ENCODE peak calls at places on chromosomes 11 and 22, in four cellular contexts. One of them, this sample, is unnamed.

GRCh38 chr11:17803751-17804334 is 69.3 kb downstream of the KCNC1 start:
- DNase-seq in astrocyte: no peak
- DNase-seq in effector memory CD4-positive, alpha-beta T cell: no peak
- DNase-seq in thoracic aorta: no peak
- DNase-seq in this sample: peak; percentile 22

GRCh38 chr22:29113329-29113728 is 40.5 kb downstream of the KREMEN1 start:
- DNase-seq in astrocyte: no peak
- DNase-seq in effector memory CD4-positive, alpha-beta T cell: no peak
- DNase-seq in thoracic aorta: no peak
- DNase-seq in this sample: no peak

GRCh38 chr11:126804363-126804762 is 196.2 kb downstream of the KIRREL3 start:
- DNase-seq in astrocyte: no peak
- DNase-seq in effector memory CD4-positive, alpha-beta T cell: no peak
- DNase-seq in thoracic aorta: no peak
- DNase-seq in this sample: no peak

GRCh38 chr11:34052608-34053160 is 1.2 kb downstream of the CAPRIN1 start:
- DNase-seq in astrocyte: no peak
- DNase-seq in effector memory CD4-positive, alpha-beta T cell: no peak
- DNase-seq in thoracic aorta: no peak
- DNase-seq in this sample: no peak

GRCh38 chr11:27055065-27055682 is 14.6 kb downstream of the BBOX1 start:
- DNase-seq in astrocyte: peak; percentile 91
- DNase-seq in effector memory CD4-positive, alpha-beta T cell: no peak
- DNase-seq in thoracic aorta: no peak
- DNase-seq in this sample: no peak

GRCh38 chr11:21988477-21988876 is 204.4 kb upstream of the ANO5 start:
- DNase-seq in astrocyte: no peak
- DNase-seq in effector memory CD4-positive, alpha-beta T cell: no peak
- DNase-seq in thoracic aorta: no peak
- DNase-seq in this sample: no peak

GRCh38 chr11:70776914-70777532 is 378.7 kb downstream of the CTTN start:
- DNase-seq in astrocyte: no peak
- DNase-seq in effector memory CD4-positive, alpha-beta T cell: no peak
- DNase-seq in thoracic aorta: no peak
- DNase-seq in this sample: no peak

GRCh38 chr11:17931595-17931994 is 81.3 kb downstream of the SERGEF start:
- DNase-seq in astrocyte: no peak
- DNase-seq in effector memory CD4-positive, alpha-beta T cell: no peak
- DNase-seq in thoracic aorta: no peak
- DNase-seq in this sample: no peak

GRCh38 chr11:62545437-62546243 is 966 bp downstream of the AHNAK start:
- DNase-seq in astrocyte: peak; percentile 89
- DNase-seq in effector memory CD4-positive, alpha-beta T cell: peak; percentile 66
- DNase-seq in thoracic aorta: peak; percentile 82
- DNase-seq in this sample: no peak

GRCh38 chr11:46916669-46917108 is 1.7 kb downstream of the LRP4 start:
- DNase-seq in astrocyte: peak; percentile 63
- DNase-seq in effector memory CD4-positive, alpha-beta T cell: no peak
- DNase-seq in thoracic aorta: no peak
- DNase-seq in this sample: no peak

GRCh38 chr22:32080904-32081303 is 37.8 kb downstream of the SLC5A1 start:
- DNase-seq in astrocyte: peak; percentile 27
- DNase-seq in effector memory CD4-positive, alpha-beta T cell: peak; percentile 1
- DNase-seq in thoracic aorta: no peak
- DNase-seq in this sample: no peak

GRCh38 chr22:47294571-47294970 is 532.1 kb downstream of the TBC1D22A start:
- DNase-seq in astrocyte: no peak
- DNase-seq in effector memory CD4-positive, alpha-beta T cell: no peak
- DNase-seq in thoracic aorta: no peak
- DNase-seq in this sample: no peak

GRCh38 chr22:20271114-20271994 is 3.2 kb upstream of the RTN4R start:
- DNase-seq in astrocyte: no peak
- DNase-seq in effector memory CD4-positive, alpha-beta T cell: no peak
- DNase-seq in thoracic aorta: no peak
- DNase-seq in this sample: no peak

GRCh38 chr11:113730887-113731726 is 25.0 kb upstream of the TMPRSS5 start:
- DNase-seq in astrocyte: peak; percentile 39
- DNase-seq in effector memory CD4-positive, alpha-beta T cell: no peak
- DNase-seq in thoracic aorta: no peak
- DNase-seq in this sample: peak; percentile 13

DNA sequence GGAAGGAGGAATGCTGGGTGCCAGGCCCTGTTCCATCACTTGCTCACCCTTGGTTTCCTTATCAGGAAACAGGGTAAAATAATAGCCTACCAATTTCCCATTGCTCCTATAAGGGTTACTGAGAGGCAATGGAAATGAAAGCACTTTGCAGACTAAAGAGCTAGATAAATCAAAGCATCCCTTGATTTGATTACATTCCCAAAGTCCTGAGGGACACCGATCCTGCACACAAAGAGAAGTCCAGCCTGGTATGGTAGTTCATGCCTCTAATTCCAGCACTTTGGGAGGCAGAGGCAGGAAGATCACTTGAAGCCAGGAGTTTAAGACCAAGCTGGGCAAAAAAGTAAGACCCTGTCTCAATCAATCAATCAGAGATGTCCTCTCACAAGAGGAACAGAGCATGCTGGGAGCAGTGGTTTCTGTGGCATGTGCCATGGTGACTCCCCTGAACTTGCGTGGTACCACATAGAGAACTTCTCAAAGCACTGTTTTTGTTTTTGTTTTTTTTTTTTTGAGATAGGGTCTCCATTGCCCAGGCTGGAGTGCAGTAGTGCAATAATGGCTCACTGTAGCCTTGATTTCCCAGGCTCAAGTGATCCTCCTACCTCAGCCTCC is 10.7 kb downstream of the TBC1D10A start:
- DNase-seq in astrocyte: no peak
- DNase-seq in effector memory CD4-positive, alpha-beta T cell: no peak
- DNase-seq in thoracic aorta: no peak
- DNase-seq in this sample: no peak
- H3K27ac ChIP-seq in astrocyte: no peak overlapping the region
- H3K27ac ChIP-seq in effector memory CD4-positive, alpha-beta T cell: peak overlapping the region; percentile 52
- H3K27ac ChIP-seq in thoracic aorta: peak overlapping the region; percentile 14
- H3K27ac ChIP-seq in this sample: no peak overlapping the region

GRCh38 chr22:19085233-19086043 is 36.8 kb downstream of the DGCR2 start:
- DNase-seq in astrocyte: no peak
- DNase-seq in effector memory CD4-positive, alpha-beta T cell: no peak
- DNase-seq in thoracic aorta: no peak
- DNase-seq in this sample: no peak
- H3K27ac ChIP-seq in astrocyte: no peak overlapping the region
- H3K27ac ChIP-seq in effector memory CD4-positive, alpha-beta T cell: no peak overlapping the region
- H3K27ac ChIP-seq in thoracic aorta: no peak overlapping the region
- H3K27ac ChIP-seq in this sample: no peak overlapping the region

GRCh38 chr22:44550666-44551491 is 52.8 kb upstream of the RTL6 start:
- DNase-seq in astrocyte: peak; percentile 86
- DNase-seq in effector memory CD4-positive, alpha-beta T cell: no peak
- DNase-seq in thoracic aorta: no peak
- DNase-seq in this sample: no peak
- H3K27ac ChIP-seq in astrocyte: no peak overlapping the region
- H3K27ac ChIP-seq in effector memory CD4-positive, alpha-beta T cell: no peak overlapping the region
- H3K27ac ChIP-seq in thoracic aorta: no peak overlapping the region
- H3K27ac ChIP-seq in this sample: no peak overlapping the region

GRCh38 chr11:43694477-43694876 is 13.9 kb downstream of the HSD17B12 start:
- DNase-seq in astrocyte: no peak
- DNase-seq in effector memory CD4-positive, alpha-beta T cell: no peak
- DNase-seq in thoracic aorta: no peak
- DNase-seq in this sample: no peak
- H3K27ac ChIP-seq in astrocyte: no peak overlapping the region
- H3K27ac ChIP-seq in effector memory CD4-positive, alpha-beta T cell: no peak overlapping the region
- H3K27ac ChIP-seq in thoracic aorta: no peak overlapping the region
- H3K27ac ChIP-seq in this sample: no peak overlapping the region

DNA sequence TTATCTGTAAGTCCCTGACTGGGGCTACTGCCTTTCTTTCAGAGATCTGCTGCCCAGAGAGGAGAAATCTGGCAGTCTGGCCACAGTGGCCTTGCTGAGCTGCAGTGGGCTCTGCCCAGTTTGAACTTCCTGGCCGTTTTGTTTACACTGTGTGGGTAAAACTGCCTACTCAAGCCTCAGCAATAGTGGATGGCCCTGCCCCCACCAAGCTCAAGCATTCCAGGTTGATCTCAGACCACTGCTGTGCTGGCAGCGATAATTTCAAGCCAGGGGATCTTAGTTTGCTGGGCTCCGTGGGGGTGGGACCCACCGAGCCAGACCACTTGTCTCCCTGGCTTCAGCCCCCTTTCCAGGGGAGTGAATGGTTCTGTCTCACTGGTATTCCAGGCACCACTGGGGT is 117.5 kb downstream of the TRPC6 start:
- DNase-seq in astrocyte: no peak
- DNase-seq in effector memory CD4-positive, alpha-beta T cell: no peak
- DNase-seq in thoracic aorta: no peak
- DNase-seq in this sample: no peak
- H3K27ac ChIP-seq in astrocyte: no peak overlapping the region
- H3K27ac ChIP-seq in effector memory CD4-positive, alpha-beta T cell: no peak overlapping the region
- H3K27ac ChIP-seq in thoracic aorta: no peak overlapping the region
- H3K27ac ChIP-seq in this sample: no peak overlapping the region

DNA sequence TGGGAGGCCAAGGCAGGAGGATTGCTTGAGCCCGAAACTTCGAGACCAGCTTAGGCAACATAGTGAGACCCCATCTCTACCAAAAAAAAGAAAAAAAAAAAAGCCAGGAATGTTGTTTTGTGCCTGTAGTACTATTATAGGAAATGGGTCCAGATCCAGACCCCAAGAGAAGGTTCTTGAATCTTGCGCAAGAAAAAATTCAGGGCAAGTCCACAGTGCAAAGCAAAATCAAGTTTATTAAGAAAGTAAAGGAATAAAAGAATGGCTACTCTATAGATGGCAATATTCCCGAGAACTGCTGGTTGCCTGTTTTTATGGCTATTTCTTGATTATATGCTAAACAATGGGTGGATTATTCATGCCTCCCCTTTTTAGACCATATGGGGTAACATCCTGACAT is 51.2 kb upstream of the RDX start:
- DNase-seq in astrocyte: no peak
- DNase-seq in effector memory CD4-positive, alpha-beta T cell: no peak
- DNase-seq in thoracic aorta: no peak
- DNase-seq in this sample: no peak
- H3K27ac ChIP-seq in astrocyte: no peak overlapping the region
- H3K27ac ChIP-seq in effector memory CD4-positive, alpha-beta T cell: no peak overlapping the region
- H3K27ac ChIP-seq in thoracic aorta: no peak overlapping the region
- H3K27ac ChIP-seq in this sample: no peak overlapping the region

This sample was measured in substantia nigra.